ENCODE peak calls at places on chromosomes 4 and X, in five cellular contexts. One of them, this sample, is unnamed.

GRCh38 chr4:186200436-186201409 is 9.4 kb downstream of the CYP4V2 start:
- DNase-seq in stimulated activated CD4-positive, alpha-beta T cell treated with anti-CD3 and anti-CD28 coated beads, Interleukin-1b, Interleukin-23, amount 100 ng/mL, for 1 hour: no peak
- DNase-seq in SJCRH30: no peak
- DNase-seq in myocyte: no peak
- DNase-seq in HCT116: no peak
- DNase-seq in this sample: no peak

GRCh38 chr4:8461086-8461485 is 20.5 kb downstream of the TRMT44 start:
- DNase-seq in stimulated activated CD4-positive, alpha-beta T cell treated with anti-CD3 and anti-CD28 coated beads, Interleukin-1b, Interleukin-23, amount 100 ng/mL, for 1 hour: no peak
- DNase-seq in SJCRH30: no peak
- DNase-seq in myocyte: no peak
- DNase-seq in HCT116: no peak
- DNase-seq in this sample: no peak

GRCh38 chr4:121789960-121790829 is 10.9 kb upstream of the EXOSC9 start:
- DNase-seq in stimulated activated CD4-positive, alpha-beta T cell treated with anti-CD3 and anti-CD28 coated beads, Interleukin-1b, Interleukin-23, amount 100 ng/mL, for 1 hour: no peak
- DNase-seq in SJCRH30: no peak
- DNase-seq in myocyte: no peak
- DNase-seq in HCT116: no peak
- DNase-seq in this sample: peak

GRCh38 chrX:136209016-136209738 is 42.0 kb downstream of the MAP7D3 start:
- DNase-seq in stimulated activated CD4-positive, alpha-beta T cell treated with anti-CD3 and anti-CD28 coated beads, Interleukin-1b, Interleukin-23, amount 100 ng/mL, for 1 hour: no peak
- DNase-seq in SJCRH30: peak
- DNase-seq in myocyte: peak
- DNase-seq in HCT116: no peak
- DNase-seq in this sample: no peak

GRCh38 chrX:34893741-34894140 is 48.9 kb upstream of the FAM47B start:
- DNase-seq in stimulated activated CD4-positive, alpha-beta T cell treated with anti-CD3 and anti-CD28 coated beads, Interleukin-1b, Interleukin-23, amount 100 ng/mL, for 1 hour: no peak
- DNase-seq in SJCRH30: peak
- DNase-seq in myocyte: no peak
- DNase-seq in HCT116: no peak
- DNase-seq in this sample: peak

GRCh38 chr4:95546866-95547707 is 1.7 kb downstream of the UNC5C start:
- DNase-seq in stimulated activated CD4-positive, alpha-beta T cell treated with anti-CD3 and anti-CD28 coated beads, Interleukin-1b, Interleukin-23, amount 100 ng/mL, for 1 hour: no peak
- DNase-seq in SJCRH30: no peak
- DNase-seq in myocyte: no peak
- DNase-seq in HCT116: no peak
- DNase-seq in this sample: no peak

GRCh38 chrX:40952855-40953254 is 132.4 kb upstream of the USP9X start:
- DNase-seq in stimulated activated CD4-positive, alpha-beta T cell treated with anti-CD3 and anti-CD28 coated beads, Interleukin-1b, Interleukin-23, amount 100 ng/mL, for 1 hour: no peak
- DNase-seq in SJCRH30: no peak
- DNase-seq in myocyte: no peak
- DNase-seq in HCT116: no peak
- DNase-seq in this sample: peak

GRCh38 chr4:113635739-113636437 is 125.7 kb downstream of the CAMK2D start:
- DNase-seq in stimulated activated CD4-positive, alpha-beta T cell treated with anti-CD3 and anti-CD28 coated beads, Interleukin-1b, Interleukin-23, amount 100 ng/mL, for 1 hour: no peak
- DNase-seq in SJCRH30: no peak
- DNase-seq in myocyte: peak
- DNase-seq in HCT116: no peak
- DNase-seq in this sample: peak

GRCh38 chr4:8762951-8763735 is 108.5 kb downstream of the HMX1 start:
- DNase-seq in stimulated activated CD4-positive, alpha-beta T cell treated with anti-CD3 and anti-CD28 coated beads, Interleukin-1b, Interleukin-23, amount 100 ng/mL, for 1 hour: no peak
- DNase-seq in SJCRH30: no peak
- DNase-seq in myocyte: no peak
- DNase-seq in HCT116: no peak
- DNase-seq in this sample: no peak

GRCh38 chr4:77074961-77075855 is 581 bp downstream of the CCNI start:
- DNase-seq in stimulated activated CD4-positive, alpha-beta T cell treated with anti-CD3 and anti-CD28 coated beads, Interleukin-1b, Interleukin-23, amount 100 ng/mL, for 1 hour: peak
- DNase-seq in SJCRH30: peak
- DNase-seq in myocyte: peak
- DNase-seq in HCT116: no peak
- DNase-seq in this sample: peak

GRCh38 chrX:39682778-39683177 is 415.0 kb downstream of the BCOR start:
- DNase-seq in stimulated activated CD4-positive, alpha-beta T cell treated with anti-CD3 and anti-CD28 coated beads, Interleukin-1b, Interleukin-23, amount 100 ng/mL, for 1 hour: no peak
- DNase-seq in SJCRH30: no peak
- DNase-seq in myocyte: no peak
- DNase-seq in HCT116: peak
- DNase-seq in this sample: no peak

GRCh38 chrX:116436358-116436816 is at the start of gene SLC6A14:
- DNase-seq in stimulated activated CD4-positive, alpha-beta T cell treated with anti-CD3 and anti-CD28 coated beads, Interleukin-1b, Interleukin-23, amount 100 ng/mL, for 1 hour: no peak
- DNase-seq in SJCRH30: no peak
- DNase-seq in myocyte: no peak
- DNase-seq in HCT116: no peak
- DNase-seq in this sample: no peak

This sample was measured in LHCN-M2.